ENCODE peak calls at places on chromosome 14, in seven cellular contexts. One of them, this sample, is unnamed.

GRCh38 chr14:90609376-90609775 is 206.9 kb downstream of the TTC7B start:
- DNase-seq in HCT116: no peak
- DNase-seq in H1: no peak
- DNase-seq in HepG2: no peak
- DNase-seq in K562: no peak
- DNase-seq in SK-N-SH: no peak
- DNase-seq in GM12878: no peak
- DNase-seq in this sample: no peak

GRCh38 chr14:102903248-102903888 is 19.1 kb upstream of the AMN start:
- DNase-seq in HCT116: no peak
- DNase-seq in H1: no peak
- DNase-seq in HepG2: no peak
- DNase-seq in K562: no peak
- DNase-seq in SK-N-SH: peak
- DNase-seq in GM12878: no peak
- DNase-seq in this sample: no peak

GRCh38 chr14:65936342-65936741 is 523.8 kb downstream of the FUT8 start:
- DNase-seq in HCT116: no peak
- DNase-seq in H1: no peak
- DNase-seq in HepG2: no peak
- DNase-seq in K562: no peak
- DNase-seq in SK-N-SH: no peak
- DNase-seq in GM12878: no peak
- DNase-seq in this sample: no peak

GRCh38 chr14:20548414-20549158 is 12.3 kb downstream of the RNASE9 start:
- DNase-seq in HCT116: no peak
- DNase-seq in H1: no peak
- DNase-seq in HepG2: no peak
- DNase-seq in K562: peak
- DNase-seq in SK-N-SH: no peak
- DNase-seq in GM12878: no peak
- DNase-seq in this sample: no peak

GRCh38 chr14:87967496-87967895 is 25.5 kb downstream of the GALC start:
- DNase-seq in HCT116: no peak
- DNase-seq in H1: no peak
- DNase-seq in HepG2: no peak
- DNase-seq in K562: no peak
- DNase-seq in SK-N-SH: no peak
- DNase-seq in GM12878: no peak
- DNase-seq in this sample: no peak

GRCh38 chr14:49881296-49882006 is 11.4 kb upstream of the ARF6 start:
- DNase-seq in HCT116: no peak
- DNase-seq in H1: no peak
- DNase-seq in HepG2: no peak
- DNase-seq in K562: no peak
- DNase-seq in SK-N-SH: no peak
- DNase-seq in GM12878: no peak
- DNase-seq in this sample: no peak

GRCh38 chr14:100901391-100902183 is 1.9 kb downstream of the RTL1 start:
- DNase-seq in HCT116: no peak
- DNase-seq in H1: no peak
- DNase-seq in HepG2: no peak
- DNase-seq in K562: no peak
- DNase-seq in SK-N-SH: peak
- DNase-seq in GM12878: no peak
- DNase-seq in this sample: no peak

GRCh38 chr14:23657959-23658470 is 21.9 kb downstream of the DHRS2 start:
- DNase-seq in HCT116: no peak
- DNase-seq in H1: no peak
- DNase-seq in HepG2: no peak
- DNase-seq in K562: no peak
- DNase-seq in SK-N-SH: no peak
- DNase-seq in GM12878: no peak
- DNase-seq in this sample: no peak

GRCh38 chr14:56219666-56220413 is 101.6 kb downstream of the PELI2 start:
- DNase-seq in HCT116: no peak
- DNase-seq in H1: no peak
- DNase-seq in HepG2: no peak
- DNase-seq in K562: peak
- DNase-seq in SK-N-SH: no peak
- DNase-seq in GM12878: no peak
- DNase-seq in this sample: no peak

GRCh38 chr14:48546996-48547395 is 871.6 kb upstream of the MDGA2 start:
- DNase-seq in HCT116: no peak
- DNase-seq in H1: no peak
- DNase-seq in HepG2: no peak
- DNase-seq in K562: no peak
- DNase-seq in SK-N-SH: no peak
- DNase-seq in GM12878: no peak
- DNase-seq in this sample: no peak

GRCh38 chr14:79363291-79363690 is 848.0 kb downstream of the DIO2 start:
- DNase-seq in HCT116: no peak
- DNase-seq in H1: no peak
- DNase-seq in HepG2: no peak
- DNase-seq in K562: no peak
- DNase-seq in SK-N-SH: no peak
- DNase-seq in GM12878: no peak
- DNase-seq in this sample: no peak

GRCh38 chr14:92686763-92687427 is 61.5 kb downstream of the LGMN start:
- DNase-seq in HCT116: peak
- DNase-seq in H1: peak
- DNase-seq in HepG2: no peak
- DNase-seq in K562: peak
- DNase-seq in SK-N-SH: peak
- DNase-seq in GM12878: no peak
- DNase-seq in this sample: peak

DNA sequence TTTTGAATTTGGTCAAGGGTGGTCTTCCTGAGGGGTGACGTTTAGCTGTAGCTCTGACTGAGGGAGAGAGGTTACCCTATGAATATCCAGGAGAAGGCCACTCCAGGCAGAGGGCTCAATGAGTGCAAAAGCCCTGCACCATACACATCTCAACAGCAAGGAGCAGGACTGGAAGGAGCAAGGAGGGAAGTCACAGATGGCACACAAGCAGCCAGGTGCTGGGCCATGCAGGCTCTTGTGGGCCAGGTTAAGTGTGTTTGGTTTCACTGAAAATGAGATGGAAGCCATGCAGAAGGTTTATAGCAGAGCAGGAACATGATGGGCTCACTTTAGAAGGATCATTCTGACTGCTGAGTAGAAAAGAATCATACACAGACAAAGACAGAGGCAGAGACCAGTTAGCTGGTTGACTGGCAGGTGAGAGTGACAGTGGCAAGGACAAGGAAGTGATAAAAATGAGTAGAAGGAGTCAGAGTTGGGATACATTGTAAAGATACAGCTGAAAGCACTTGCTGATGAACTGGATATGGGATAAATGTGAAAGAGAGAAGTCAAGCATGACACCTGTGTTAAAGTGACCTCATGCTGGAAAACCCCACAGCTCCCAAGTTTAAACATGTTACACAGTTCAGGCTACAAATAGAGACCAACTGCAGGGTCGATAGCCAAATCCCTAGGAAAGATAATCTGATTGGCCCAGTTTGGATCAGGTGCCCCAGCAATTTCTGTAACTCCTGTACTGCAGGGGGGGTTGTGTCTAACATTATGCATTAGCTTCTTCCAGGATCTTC is 81.1 kb downstream of the PRKD1 start:
- DNase-seq in HCT116: no peak
- DNase-seq in H1: no peak
- DNase-seq in HepG2: no peak
- DNase-seq in K562: no peak
- DNase-seq in SK-N-SH: no peak
- DNase-seq in GM12878: peak
- DNase-seq in this sample: no peak
- TF ChIP-seq JUND in HCT116: no peak
- TF ChIP-seq JUND in H1: no peak
- TF ChIP-seq JUND in HepG2: no peak
- TF ChIP-seq JUND in K562: no peak
- TF ChIP-seq JUND in SK-N-SH: no peak
- TF ChIP-seq JUND in GM12878: no peak
- TF ChIP-seq JUND in this sample: no peak

GRCh38 chr14:95015046-95015445 is 142.3 kb downstream of the DICER1 start:
- DNase-seq in HCT116: no peak
- DNase-seq in H1: no peak
- DNase-seq in HepG2: no peak
- DNase-seq in K562: no peak
- DNase-seq in SK-N-SH: no peak
- DNase-seq in GM12878: no peak
- DNase-seq in this sample: no peak
- TF ChIP-seq JUND in HCT116: no peak
- TF ChIP-seq JUND in H1: no peak
- TF ChIP-seq JUND in HepG2: no peak
- TF ChIP-seq JUND in K562: no peak
- TF ChIP-seq JUND in SK-N-SH: no peak
- TF ChIP-seq JUND in GM12878: no peak
- TF ChIP-seq JUND in this sample: no peak

DNA sequence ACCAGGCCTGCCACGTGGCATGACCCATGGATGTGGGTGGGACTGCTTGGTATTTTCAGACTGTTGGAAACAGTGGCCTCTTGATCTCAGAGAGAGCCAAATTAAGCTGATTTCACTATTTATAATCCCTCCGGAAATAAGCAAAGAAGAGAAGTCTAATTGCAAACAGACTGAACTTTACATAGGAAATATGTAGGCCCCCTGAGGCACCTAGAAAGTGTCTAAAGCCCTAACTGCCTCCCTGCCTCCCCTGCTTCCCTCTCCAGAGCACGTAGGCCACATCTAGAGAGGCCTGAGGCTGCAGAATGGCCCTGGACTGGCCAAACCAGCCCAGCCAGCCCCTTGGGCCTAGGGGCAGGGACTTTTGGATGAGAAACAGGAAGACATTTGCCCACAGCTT is 123.8 kb downstream of the ZFP36L1 start:
- DNase-seq in HCT116: no peak
- DNase-seq in H1: no peak
- DNase-seq in HepG2: no peak
- DNase-seq in K562: no peak
- DNase-seq in SK-N-SH: no peak
- DNase-seq in GM12878: no peak
- DNase-seq in this sample: peak
- TF ChIP-seq JUND in HCT116: no peak
- TF ChIP-seq JUND in H1: no peak
- TF ChIP-seq JUND in HepG2: no peak
- TF ChIP-seq JUND in K562: no peak
- TF ChIP-seq JUND in SK-N-SH: no peak
- TF ChIP-seq JUND in GM12878: no peak
- TF ChIP-seq JUND in this sample: no peak

GRCh38 chr14:89540009-89540829 is 123.2 kb upstream of the FOXN3 start:
- DNase-seq in HCT116: no peak
- DNase-seq in H1: no peak
- DNase-seq in HepG2: peak
- DNase-seq in K562: no peak
- DNase-seq in SK-N-SH: no peak
- DNase-seq in GM12878: no peak
- DNase-seq in this sample: no peak
- TF ChIP-seq JUND in HCT116: no peak
- TF ChIP-seq JUND in H1: no peak
- TF ChIP-seq JUND in HepG2: peak
- TF ChIP-seq JUND in K562: no peak
- TF ChIP-seq JUND in SK-N-SH: no peak
- TF ChIP-seq JUND in GM12878: no peak
- TF ChIP-seq JUND in this sample: no peak

GRCh38 chr14:71089974-71090373 is 182.7 kb downstream of the PCNX1 start:
- DNase-seq in HCT116: no peak
- DNase-seq in H1: no peak
- DNase-seq in HepG2: no peak
- DNase-seq in K562: no peak
- DNase-seq in SK-N-SH: no peak
- DNase-seq in GM12878: no peak
- DNase-seq in this sample: no peak
- TF ChIP-seq JUND in HCT116: no peak
- TF ChIP-seq JUND in H1: no peak
- TF ChIP-seq JUND in HepG2: no peak
- TF ChIP-seq JUND in K562: no peak
- TF ChIP-seq JUND in SK-N-SH: no peak
- TF ChIP-seq JUND in GM12878: no peak
- TF ChIP-seq JUND in this sample: no peak

GRCh38 chr14:22105643-22106042 is 432.0 kb upstream of the OR4E1 start:
- DNase-seq in HCT116: no peak
- DNase-seq in H1: no peak
- DNase-seq in HepG2: no peak
- DNase-seq in K562: no peak
- DNase-seq in SK-N-SH: no peak
- DNase-seq in GM12878: no peak
- DNase-seq in this sample: no peak
- TF ChIP-seq JUND in HCT116: no peak
- TF ChIP-seq JUND in H1: no peak
- TF ChIP-seq JUND in HepG2: no peak
- TF ChIP-seq JUND in K562: no peak
- TF ChIP-seq JUND in SK-N-SH: no peak
- TF ChIP-seq JUND in GM12878: no peak
- TF ChIP-seq JUND in this sample: no peak

DNA sequence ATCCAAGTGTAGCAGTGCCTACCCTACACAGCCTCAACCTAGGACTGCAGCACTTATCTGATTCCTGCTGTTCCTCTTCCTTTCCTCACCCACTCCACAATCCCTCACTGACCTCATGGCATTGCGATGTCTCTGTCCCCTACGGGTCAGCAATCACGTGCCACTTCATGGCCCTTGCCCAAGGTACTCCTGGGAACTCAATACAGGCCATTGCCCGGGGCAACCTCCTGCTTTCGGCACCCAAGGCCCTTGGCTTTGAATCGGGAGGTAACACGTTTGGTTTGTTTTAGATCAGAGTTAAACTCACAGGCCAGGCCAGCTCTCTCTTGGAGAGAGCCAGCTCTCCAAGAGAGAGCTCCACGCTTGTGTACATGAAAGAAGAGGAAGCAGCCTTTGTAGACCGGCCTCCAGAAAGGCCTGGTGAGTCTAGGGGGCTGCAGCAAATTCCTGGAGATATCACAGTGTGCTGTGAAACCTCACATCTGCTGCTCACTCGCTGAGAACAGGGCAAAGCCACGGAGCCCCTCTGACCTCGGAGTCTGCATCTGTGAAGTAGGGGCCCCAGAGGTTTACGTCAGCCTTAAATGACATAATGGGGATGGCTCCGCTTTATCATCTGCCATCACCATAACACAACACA is 12.2 kb downstream of the CLMN start:
- DNase-seq in HCT116: no peak
- DNase-seq in H1: no peak
- DNase-seq in HepG2: no peak
- DNase-seq in K562: no peak
- DNase-seq in SK-N-SH: peak
- DNase-seq in GM12878: no peak
- DNase-seq in this sample: peak
- TF ChIP-seq JUND in HCT116: no peak
- TF ChIP-seq JUND in H1: no peak
- TF ChIP-seq JUND in HepG2: no peak
- TF ChIP-seq JUND in K562: no peak
- TF ChIP-seq JUND in SK-N-SH: no peak
- TF ChIP-seq JUND in GM12878: no peak
- TF ChIP-seq JUND in this sample: no peak

GRCh38 chr14:105617201-105617777 is 90.9 kb downstream of the TMEM121 start:
- DNase-seq in HCT116: no peak
- DNase-seq in H1: no peak
- DNase-seq in HepG2: no peak
- DNase-seq in K562: no peak
- DNase-seq in SK-N-SH: no peak
- DNase-seq in GM12878: peak
- DNase-seq in this sample: no peak
- TF ChIP-seq JUND in HCT116: no peak
- TF ChIP-seq JUND in H1: no peak
- TF ChIP-seq JUND in HepG2: no peak
- TF ChIP-seq JUND in K562: no peak
- TF ChIP-seq JUND in SK-N-SH: no peak
- TF ChIP-seq JUND in GM12878: no peak
- TF ChIP-seq JUND in this sample: no peak

GRCh38 chr14:36506732-36507614 is 13.1 kb downstream of the NKX2-1 start:
- DNase-seq in HCT116: no peak
- DNase-seq in H1: no peak
- DNase-seq in HepG2: no peak
- DNase-seq in K562: no peak
- DNase-seq in SK-N-SH: no peak
- DNase-seq in GM12878: no peak
- DNase-seq in this sample: no peak
- TF ChIP-seq JUND in HCT116: no peak
- TF ChIP-seq JUND in H1: no peak
- TF ChIP-seq JUND in HepG2: no peak
- TF ChIP-seq JUND in K562: no peak
- TF ChIP-seq JUND in SK-N-SH: no peak
- TF ChIP-seq JUND in GM12878: no peak
- TF ChIP-seq JUND in this sample: no peak

This sample was measured in T47D.